ENCODE peak calls at places on chromosomes 2 and 18, in nine cellular contexts. O is fibroblast of the aortic adventitia, A is progenitor cell of endocrine pancreas, N is neural crest cell, Y is A549, M is dorsolateral prefrontal cortex, U is Calu3, I is retinal pigment epithelial cell, G is Panc1. B is an unnamed sample.

GRCh38 chr2:25131567-25132295 is 36.6 kb downstream of the POMC start:
- DNase-seq in O (no peak), A (no peak), N (no peak), Y (no peak), M (no peak), U (peak; percentile 9), I (no peak), G (no peak), B (no peak)

GRCh38 chr2:28366496-28367282 is 26.0 kb upstream of the FOSL2 start:
- DNase-seq in O (peak; percentile 47), A (no peak), N (no peak), Y (no peak), M (no peak), U (peak; percentile 70), I (no peak), G (no peak), B (no peak)

GRCh38 chr18:12394428-12394827 is 13.3 kb upstream of the PRELID3A start:
- DNase-seq in O (no peak), A (no peak), N (no peak), Y (peak; percentile 26), M (no peak), U (peak; percentile 58), I (no peak), G (no peak), B (no peak)

GRCh38 chr2:239271471-239272255 is 129.2 kb downstream of the HDAC4 start:
- DNase-seq in O (peak; percentile 44), A (no peak), N (no peak), Y (no peak), M (no peak), U (no peak), I (no peak), G (no peak), B (no peak)

GRCh38 chr2:844725-845124 is 105.9 kb upstream of the SNTG2 start:
- DNase-seq in O (no peak), A (no peak), N (no peak), Y (no peak), M (no peak), U (no peak), I (no peak), G (no peak), B (no peak)

GRCh38 chr2:133561045-133561852 is 7.0 kb downstream of the NCKAP5 start:
- DNase-seq in O (peak; percentile 95), A (no peak), N (no peak), Y (peak; percentile 70), M (no peak), U (peak; percentile 15), I (no peak), G (no peak), B (peak; percentile 85)

GRCh38 chr2:234453216-234453615 is 43.7 kb downstream of the ARL4C start:
- DNase-seq in O (no peak), A (no peak), N (no peak), Y (no peak), M (no peak), U (no peak), I (no peak), G (no peak), B (no peak)

GRCh38 chr2:81650048-81650971 is 1345.8 kb upstream of the LRRTM1 start:
- DNase-seq in O (no peak), A (no peak), N (no peak), Y (peak; percentile 6), M (no peak), U (no peak), I (peak; percentile 67), G (peak; percentile 30), B (no peak)

GRCh38 chr2:25337276-25337675 is 4.4 kb downstream of the DNMT3A start:
- DNase-seq in O (no peak), A (no peak), N (no peak), Y (no peak), M (no peak), U (no peak), I (no peak), G (no peak), B (no peak)

GRCh38 chr18:3758531-3758930 is 308.6 kb downstream of the TGIF1 start:
- DNase-seq in O (peak; percentile 42), A (no peak), N (no peak), Y (peak; percentile 64), M (no peak), U (peak; percentile 28), I (peak; percentile 77), G (peak; percentile 5), B (peak; percentile 65)

GRCh38 chr18:78742346-78742745 is 237.3 kb upstream of the SALL3 start:
- DNase-seq in O (no peak), A (no peak), N (no peak), Y (no peak), M (no peak), U (no peak), I (no peak), G (no peak), B (no peak)

GRCh38 chr2:184359379-184359778 is 238.9 kb upstream of the ZNF804A start:
- DNase-seq in O (no peak), A (no peak), N (no peak), Y (no peak), M (no peak), U (no peak), I (no peak), G (no peak), B (no peak)

GRCh38 chr18:2969695-2970094 is 43.2 kb downstream of the LPIN2 start:
- DNase-seq in O (no peak), A (no peak), N (no peak), Y (no peak), M (no peak), U (no peak), I (no peak), G (no peak), B (no peak)

GRCh38 chr18:47930086-47930843 is at the start of gene SMAD2:
- DNase-seq in O (peak; percentile 69), A (peak; percentile 80), N (peak; percentile 61), Y (peak; percentile 89), M (peak; percentile 69), U (peak; percentile 88), I (no peak), G (peak; percentile 12), B (peak; percentile 71)

GRCh38 chr18:47932603-47933002 is 2.1 kb upstream of the SMAD2 start:
- DNase-seq in O (no peak), A (no peak), N (no peak), Y (peak; percentile 63), M (no peak), U (peak; percentile 18), I (no peak), G (no peak), B (no peak)

GRCh38 chr18:47930844-47931706 is 616 bp upstream of the SMAD2 start:
- DNase-seq in O (peak; percentile 94), A (peak; percentile 89), N (peak; percentile 84), Y (peak; percentile 96), M (peak; percentile 97), U (peak; percentile 97), I (peak; percentile 86), G (peak; percentile 35), B (peak; percentile 98)

GRCh38 chr18:47932170-47932569 is 1.7 kb upstream of the SMAD2 start:
- DNase-seq in O (no peak), A (no peak), N (no peak), Y (no peak), M (no peak), U (no peak), I (no peak), G (no peak), B (no peak)

GRCh38 chr18:47931707-47932103 is 1.2 kb upstream of the SMAD2 start:
- DNase-seq in O (no peak), A (no peak), N (peak; percentile 10), Y (peak; percentile 76), M (no peak), U (peak; percentile 52), I (no peak), G (peak; percentile 18), B (peak; percentile 28)
- TF ChIP-seq CTCF in O (no peak), A (peak; percentile 31), N (peak; percentile 25), Y (peak; percentile 14), M (no peak), U (no peak), I (peak; percentile 42), G (no peak), B (no peak)

GRCh38 chr2:43898134-43898957 is 59.6 kb downstream of the ABCG8 start:
- DNase-seq in O (no peak), A (no peak), N (peak; percentile 12), Y (peak; percentile 76), M (no peak), U (no peak), I (no peak), G (no peak), B (peak; percentile 75)
- TF ChIP-seq CTCF in O (peak; percentile 22), A (peak; percentile 61), N (peak; percentile 45), Y (peak; percentile 61), M (no peak), U (no peak), I (peak; percentile 19), G (peak; percentile 64), B (peak; percentile 39)

GRCh38 chr18:392926-393325 is 107.6 kb downstream of the COLEC12 start:
- DNase-seq in O (peak; percentile 71), A (no peak), N (no peak), Y (no peak), M (no peak), U (no peak), I (no peak), G (no peak), B (peak; percentile 47)

GRCh38 chr18:388198-388597 is 112.3 kb downstream of the COLEC12 start:
- DNase-seq in O (no peak), A (no peak), N (no peak), Y (no peak), M (no peak), U (no peak), I (no peak), G (no peak), B (no peak)

GRCh38 chr18:390748-391478 is 109.6 kb downstream of the COLEC12 start:
- DNase-seq in O (no peak), A (no peak), N (no peak), Y (no peak), M (no peak), U (no peak), I (no peak), G (no peak), B (no peak)

GRCh38 chr18:386950-387349 is 113.6 kb downstream of the COLEC12 start:
- DNase-seq in O (no peak), A (no peak), N (no peak), Y (no peak), M (no peak), U (no peak), I (no peak), G (no peak), B (no peak)

DNA sequence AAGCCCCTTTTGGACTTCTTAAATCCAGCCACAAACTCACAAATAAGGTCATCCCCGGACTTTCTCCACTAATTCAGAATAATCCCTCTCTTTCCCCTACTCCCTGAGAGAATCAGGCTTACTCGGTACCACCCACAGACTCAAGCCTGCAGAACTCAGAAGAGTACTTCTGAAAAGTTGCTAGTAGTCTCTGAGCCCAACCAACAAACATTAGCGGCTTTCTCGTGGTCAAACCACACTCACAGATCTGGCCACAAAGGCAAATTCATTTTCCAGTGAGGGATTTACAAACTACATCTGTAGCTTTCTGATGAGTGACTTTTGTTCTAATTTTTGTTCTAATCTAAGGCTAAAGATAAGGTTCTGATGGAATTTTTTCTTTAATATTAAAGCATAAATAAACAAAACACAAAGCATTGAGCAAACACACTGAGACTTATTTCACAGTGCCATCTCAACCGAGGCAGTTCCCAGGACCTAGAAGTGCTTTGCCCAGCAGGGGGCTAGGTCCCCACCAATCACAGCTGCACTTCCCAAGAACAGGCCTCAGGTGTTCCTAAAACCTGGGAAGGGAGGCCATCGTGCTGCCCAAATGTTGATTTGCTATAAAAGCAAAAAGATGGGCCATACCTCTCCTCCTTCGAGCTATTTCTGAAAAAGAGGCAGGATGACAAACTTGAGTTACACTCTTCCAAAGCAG is 110.7 kb downstream of the COLEC12 start:
- DNase-seq in O (peak; percentile 47), A (no peak), N (no peak), Y (no peak), M (no peak), U (no peak), I (no peak), G (no peak), B (peak; percentile 74)
- TF ChIP-seq CTCF in O (peak; percentile 14), A (peak; percentile 36), N (peak; percentile 26), Y (no peak), M (no peak), U (no peak), I (peak; percentile 54), G (no peak), B (peak; percentile 23)

GRCh38 chr2:162333968-162334367 is 10.0 kb upstream of the GCA start:
- DNase-seq in O (no peak), A (no peak), N (no peak), Y (peak; percentile 42), M (peak; percentile 35), U (peak; percentile 52), I (no peak), G (no peak), B (no peak)
- TF ChIP-seq CTCF in O (peak; percentile 44), A (peak; percentile 32), N (peak; percentile 55), Y (peak; percentile 25), M (peak; percentile 67), U (no peak), I (peak; percentile 47), G (peak; percentile 63), B (peak; percentile 45)

B was measured in astrocyte of the spinal cord.